ENCODE peak calls at places on chromosomes 1 and 21, in five cellular contexts. Y is CD14-positive monocyte; L is mesothelial cell of epicardium; S is CD8-positive, alpha-beta T cell; F is left ventricle myocardium inferior. K is an unnamed sample.

GRCh38 chr1:75310067-75310466 is 175.9 kb downstream of the LHX8 start:
- DNase-seq in Y (no peak), L (no peak), S (no peak), F (no peak), K (no peak)

GRCh38 chr1:186046437-186047233 is 312.4 kb downstream of the HMCN1 start:
- DNase-seq in Y (no peak), L (no peak), S (no peak), F (no peak), K (no peak)

GRCh38 chr1:113630340-113631327 is 128.7 kb downstream of the PHTF1 start:
- DNase-seq in Y (no peak), L (no peak), S (no peak), F (no peak), K (no peak)

GRCh38 chr1:204295666-204296065 is 64.1 kb downstream of the PLEKHA6 start:
- DNase-seq in Y (no peak), L (no peak), S (no peak), F (no peak), K (no peak)

GRCh38 chr1:161313554-161314200 is 504 bp upstream of the SDHC start:
- DNase-seq in Y (no peak), L (no peak), S (no peak), F (no peak), K (no peak)

GRCh38 chr1:208351838-208352237 is 107.7 kb upstream of the PLXNA2 start:
- DNase-seq in Y (no peak), L (no peak), S (no peak), F (no peak), K (no peak)

GRCh38 chr1:16440150-16440479 is 409 bp upstream of the NECAP2 start:
- DNase-seq in Y (no peak), L (no peak), S (no peak), F (no peak), K (no peak)

GRCh38 chr1:170687625-170688024 is 23.7 kb downstream of the PRRX1 start:
- DNase-seq in Y (no peak), L (no peak), S (no peak), F (no peak), K (no peak)

GRCh38 chr1:25501235-25502058 is 42.0 kb upstream of the LDLRAP1 start:
- DNase-seq in Y (no peak), L (no peak), S (no peak), F (no peak), K (no peak)

GRCh38 chr1:189706594-189706993 is 771.1 kb downstream of the BRINP3 start:
- DNase-seq in Y (no peak), L (no peak), S (no peak), F (no peak), K (no peak)

GRCh38 chr1:31795801-31796621 is 19.8 kb downstream of the SPOCD1 start:
- DNase-seq in Y (no peak), L (no peak), S (no peak), F (no peak), K (no peak)

GRCh38 chr21:41665766-41666595 is 100.9 kb downstream of the RIPK4 start:
- DNase-seq in Y (no peak), L (no peak), S (no peak), F (no peak), K (no peak)

GRCh38 chr1:42910985-42911384 is 47.7 kb downstream of the SLC2A1 start:
- DNase-seq in Y (no peak), L (no peak), S (no peak), F (no peak), K (no peak)

GRCh38 chr1:12135612-12136011 is 31.2 kb upstream of the TNFRSF1B start:
- DNase-seq in Y (no peak), L (no peak), S (no peak), F (peak), K (no peak)

GRCh38 chr1:183806086-183806485 is 1.2 kb downstream of the RGL1 start:
- DNase-seq in Y (no peak), L (no peak), S (no peak), F (no peak), K (no peak)

GRCh38 chr1:244294825-244295224 is 156.9 kb downstream of the ADSS2 start:
- DNase-seq in Y (no peak), L (no peak), S (no peak), F (no peak), K (no peak)

GRCh38 chr1:1169429-1170214 is 4.1 kb upstream of the TTLL10 start:
- DNase-seq in Y (peak), L (no peak), S (no peak), F (peak), K (no peak)

GRCh38 chr1:111145542-111145941 is 5.5 kb downstream of the CEPT1 start:
- DNase-seq in Y (no peak), L (no peak), S (no peak), F (no peak), K (no peak)

GRCh38 chr1:156900019-156900718 is 6.7 kb downstream of the PEAR1 start:
- DNase-seq in Y (no peak), L (no peak), S (no peak), F (no peak), K (no peak)

GRCh38 chr21:39149882-39150281 is 33.4 kb downstream of the PSMG1 start:
- DNase-seq in Y (no peak), L (no peak), S (no peak), F (no peak), K (no peak)

GRCh38 chr1:89762801-89763648 is 57.8 kb upstream of the LRRC8D start:
- DNase-seq in Y (peak), L (peak), S (peak), F (peak), K (peak)

GRCh38 chr1:114794038-114794437 is 13.6 kb upstream of the SIKE1 start:
- DNase-seq in Y (no peak), L (no peak), S (no peak), F (no peak), K (no peak)

GRCh38 chr1:206472454-206472853 is 2.2 kb downstream of the IKBKE start:
- DNase-seq in Y (no peak), L (no peak), S (no peak), F (no peak), K (peak)

GRCh38 chr1:15963363-15963967 is 12.4 kb downstream of the ZBTB17 start:
- DNase-seq in Y (peak), L (no peak), S (no peak), F (no peak), K (no peak)

GRCh38 chr1:77316006-77316405 is 34.2 kb downstream of the AK5 start:
- DNase-seq in Y (no peak), L (no peak), S (no peak), F (no peak), K (no peak)

GRCh38 chr21:35942211-35943144 is 117.8 kb downstream of the SETD4 start:
- DNase-seq in Y (no peak), L (no peak), S (no peak), F (no peak), K (no peak)

GRCh38 chr1:227929746-227930472 is 17.8 kb downstream of the WNT9A start:
- DNase-seq in Y (no peak), L (no peak), S (no peak), F (no peak), K (no peak)

GRCh38 chr1:37682334-37682987 is 9.9 kb upstream of the CDCA8 start:
- DNase-seq in Y (peak), L (peak), S (peak), F (peak), K (peak)

GRCh38 chr1:38502772-38503171 is 356.8 kb downstream of the RRAGC start:
- DNase-seq in Y (no peak), L (no peak), S (no peak), F (no peak), K (no peak)

GRCh38 chr1:10635385-10635896 is 160.7 kb downstream of the PEX14 start:
- DNase-seq in Y (no peak), L (no peak), S (no peak), F (no peak), K (no peak)

GRCh38 chr1:211469938-211470529 is 21.9 kb downstream of the RD3 start:
- DNase-seq in Y (no peak), L (peak), S (peak), F (peak), K (peak)

GRCh38 chr1:201551096-201551495 is 12.2 kb downstream of the NAV1 start:
- DNase-seq in Y (no peak), L (no peak), S (no peak), F (no peak), K (no peak)

GRCh38 chr1:231315887-231316286 is 21.8 kb downstream of the EXOC8 start:
- DNase-seq in Y (no peak), L (peak), S (peak), F (peak), K (no peak)

GRCh38 chr21:26501622-26502021 is 71.5 kb downstream of the CYYR1 start:
- DNase-seq in Y (no peak), L (no peak), S (no peak), F (no peak), K (no peak)

GRCh38 chr21:45596704-45597318 is 46.7 kb upstream of the PCBP3 start:
- DNase-seq in Y (peak), L (peak), S (peak), F (peak), K (peak)

GRCh38 chr1:196229546-196229945 is 378.7 kb downstream of the KCNT2 start:
- DNase-seq in Y (no peak), L (no peak), S (no peak), F (no peak), K (no peak)

GRCh38 chr1:223714849-223715709 is 2.7 kb downstream of the CAPN2 start:
- DNase-seq in Y (peak), L (no peak), S (no peak), F (no peak), K (no peak)

GRCh38 chr1:99326215-99326949 is 62.1 kb downstream of the PLPPR4 start:
- DNase-seq in Y (no peak), L (no peak), S (no peak), F (no peak), K (no peak)
- TF ChIP-seq CTCF in Y (no peak), L (peak), S (no peak), F (peak), K (no peak)

GRCh38 chr1:68010094-68010493 is 40.3 kb downstream of the DIRAS3 start:
- DNase-seq in Y (no peak), L (no peak), S (no peak), F (no peak), K (no peak)
- TF ChIP-seq CTCF in Y (no peak), L (no peak), S (no peak), F (peak), K (peak)

GRCh38 chr1:234412830-234413229 is 39.6 kb downstream of the COA6 start:
- DNase-seq in Y (no peak), L (no peak), S (no peak), F (no peak), K (no peak)

GRCh38 chr1:234405676-234406075 is 32.4 kb downstream of the COA6 start:
- DNase-seq in Y (no peak), L (no peak), S (no peak), F (no peak), K (no peak)

GRCh38 chr1:234408757-234409156 is 35.5 kb downstream of the COA6 start:
- DNase-seq in Y (no peak), L (no peak), S (no peak), F (no peak), K (no peak)

GRCh38 chr1:234406871-234407270 is 33.6 kb downstream of the COA6 start:
- DNase-seq in Y (no peak), L (no peak), S (no peak), F (no peak), K (no peak)

DNA sequence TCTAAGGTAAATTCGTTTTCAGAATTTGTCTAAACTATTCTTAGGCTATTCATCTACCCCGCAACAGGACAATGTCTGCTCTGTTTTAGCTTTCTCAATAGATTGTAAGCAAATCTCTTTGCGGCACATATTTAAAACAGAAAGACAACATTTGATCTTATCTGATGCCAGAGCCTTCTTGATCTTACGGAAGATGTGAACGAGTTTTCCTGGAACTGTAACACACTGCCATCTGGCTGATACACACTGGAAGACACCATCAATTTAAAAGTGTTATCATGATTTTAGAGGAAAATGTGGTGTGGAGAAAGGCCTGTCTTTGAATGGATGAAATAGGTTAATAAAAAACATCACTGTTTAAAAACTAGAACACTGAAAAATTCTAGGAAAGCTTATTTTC is 36.1 kb downstream of the COA6 start:
- DNase-seq in Y (no peak), L (no peak), S (no peak), F (no peak), K (no peak)
- TF ChIP-seq CTCF in Y (no peak), L (no peak), S (no peak), F (no peak), K (no peak)

GRCh38 chr1:83516369-83516768 is 482.6 kb downstream of the TTLL7 start:
- DNase-seq in Y (no peak), L (no peak), S (no peak), F (no peak), K (no peak)
- TF ChIP-seq CTCF in Y (no peak), L (no peak), S (no peak), F (no peak), K (no peak)

DNA sequence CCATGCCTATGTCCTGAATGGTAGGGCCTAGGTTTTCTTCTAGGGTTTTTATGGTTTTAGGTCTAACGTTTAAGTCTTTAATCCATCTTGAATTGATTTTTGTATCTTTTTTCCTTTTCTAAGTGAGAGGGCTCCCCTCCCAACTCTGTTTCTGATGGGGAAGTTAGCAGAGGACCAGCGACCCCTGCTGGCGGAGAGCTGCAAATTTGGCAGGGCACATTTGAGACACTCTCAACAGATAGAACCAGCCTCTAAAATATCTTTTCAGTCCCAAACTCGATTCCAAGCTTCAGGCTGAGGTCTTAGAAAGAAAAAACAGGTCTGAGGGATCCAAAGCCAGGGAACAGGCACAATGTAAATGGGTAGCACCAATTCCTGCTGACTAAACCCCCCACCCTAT is 32.5 kb downstream of the LRRC3 start:
- DNase-seq in Y (no peak), L (no peak), S (peak), F (no peak), K (no peak)
- TF ChIP-seq CTCF in Y (peak), L (peak), S (peak), F (peak), K (no peak)

GRCh38 chr1:162854245-162854860 is 6.6 kb downstream of the CCDC190 start:
- DNase-seq in Y (peak), L (peak), S (peak), F (peak), K (peak)
- TF ChIP-seq CTCF in Y (peak), L (peak), S (peak), F (peak), K (peak)

DNA sequence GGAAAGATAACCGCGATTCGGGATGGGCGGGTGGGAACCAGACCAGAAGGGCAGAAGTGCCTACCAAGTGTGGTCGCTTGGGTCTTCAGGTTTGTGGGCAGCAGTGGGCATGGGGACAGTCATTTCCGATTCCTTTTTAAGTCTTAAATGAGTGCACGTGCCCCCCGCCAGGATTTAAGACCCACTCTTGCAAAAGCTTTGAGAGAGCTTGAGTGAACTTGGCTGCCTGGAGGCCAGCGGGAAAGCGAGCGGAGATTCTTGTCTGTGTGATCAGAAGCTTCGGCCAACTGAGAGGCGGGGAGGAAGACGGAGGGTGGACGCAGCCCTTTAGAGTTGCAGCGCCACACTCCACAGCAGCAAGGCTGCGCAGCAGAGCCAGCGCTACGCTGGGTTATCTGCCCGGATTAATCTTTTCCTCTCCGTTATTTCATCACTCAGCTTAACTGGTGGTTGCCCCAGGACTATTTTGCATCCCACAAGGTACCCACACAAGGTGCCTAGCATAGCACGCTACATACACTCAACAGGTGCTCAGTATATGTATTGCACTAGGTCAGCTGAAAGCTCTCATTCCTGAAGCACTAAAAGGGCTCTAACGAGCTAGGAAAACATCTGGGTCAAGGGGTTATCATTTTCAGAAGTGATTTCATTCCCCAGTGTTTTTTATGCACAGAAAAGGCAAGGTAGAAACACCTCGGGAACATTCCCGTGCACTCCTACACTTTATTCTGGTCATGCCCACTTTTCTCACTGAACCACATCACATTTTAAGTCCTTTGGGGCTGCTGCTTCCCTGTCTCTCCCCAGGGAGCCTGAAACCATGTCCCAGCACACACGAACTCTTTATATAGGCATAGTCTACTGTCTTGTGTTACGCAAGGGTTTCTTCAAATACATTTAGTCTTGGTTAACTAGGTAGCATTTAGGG is 1.5 kb upstream of the BATF3 start:
- DNase-seq in Y (no peak), L (peak), S (no peak), F (peak), K (peak)
- TF ChIP-seq CTCF in Y (no peak), L (no peak), S (no peak), F (peak), K (no peak)

GRCh38 chr1:198254521-198254920 is 97.7 kb downstream of the NEK7 start:
- DNase-seq in Y (no peak), L (no peak), S (no peak), F (no peak), K (no peak)
- TF ChIP-seq CTCF in Y (no peak), L (no peak), S (peak), F (peak), K (no peak)

GRCh38 chr1:162974810-162975209 is 94.4 kb upstream of the RGS4 start:
- DNase-seq in Y (no peak), L (no peak), S (no peak), F (no peak), K (no peak)
- TF ChIP-seq CTCF in Y (no peak), L (no peak), S (no peak), F (no peak), K (no peak)

DNA sequence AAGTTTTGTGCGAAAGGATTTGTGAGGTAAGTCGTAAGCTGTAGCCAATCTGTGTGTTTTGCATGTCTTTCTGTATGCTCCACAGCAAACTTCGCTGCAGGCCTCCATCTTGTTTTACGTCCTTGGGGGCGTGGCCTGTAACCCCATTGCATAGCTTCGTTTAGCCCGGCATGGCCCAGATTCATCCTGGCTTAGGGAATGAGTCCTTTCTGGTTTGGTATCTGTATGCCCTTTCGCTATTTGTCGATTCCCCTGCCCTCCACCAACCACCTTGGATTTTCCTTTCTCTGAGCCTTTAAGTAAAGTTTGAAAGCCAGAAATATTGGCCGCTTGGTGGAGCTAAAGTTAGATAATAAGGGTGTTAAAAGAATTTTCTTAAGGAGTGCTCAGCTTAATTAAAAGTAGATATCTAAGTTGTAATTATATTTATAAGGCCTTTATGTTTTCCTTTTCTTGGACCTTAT is 1.1 kb downstream of the THEM4 start:
- DNase-seq in Y (no peak), L (no peak), S (no peak), F (no peak), K (no peak)
- TF ChIP-seq CTCF in Y (no peak), L (no peak), S (no peak), F (no peak), K (no peak)

K was measured in uterus.